ENCODE peak calls at places on chromosomes 5 and 9, in five cellular contexts. L, M, A, S and U are unnamed samples.

GRCh38 chr5:146574713-146575112 is 58.7 kb upstream of the GPR151 start:
- DNase-seq in M (no peak), S (no peak), L (no peak), A (no peak), U (no peak)

GRCh38 chr5:219492-219891 is 1.4 kb downstream of the SDHA start:
- DNase-seq in L (peak), M (no peak), A (no peak), S (peak), U (no peak)

GRCh38 chr5:7927466-7928375 is 58.8 kb downstream of the MTRR start:
- DNase-seq in M (peak), S (peak), A (peak), L (peak), U (peak)

GRCh38 chr9:90773593-90773992 is 28.0 kb upstream of the SYK start:
- DNase-seq in M (no peak), L (no peak), S (peak), A (no peak), U (no peak)

GRCh38 chr9:9557804-9558334 is 1054.9 kb downstream of the PTPRD start:
- DNase-seq in S (no peak), L (no peak), A (peak), M (no peak), U (no peak)

GRCh38 chr9:27276182-27277030 is 20.5 kb downstream of the EQTN start:
- DNase-seq in A (no peak), S (peak), L (peak), M (peak), U (no peak)

GRCh38 chr9:96158909-96159575 is 142.9 kb downstream of the HSD17B3 start:
- DNase-seq in S (no peak), M (no peak), L (no peak), A (no peak), U (no peak)

GRCh38 chr5:54868511-54869483 is 116.6 kb downstream of the ESM1 start:
- DNase-seq in M (no peak), A (no peak), S (no peak), L (no peak), U (no peak)

GRCh38 chr5:109759304-109759703 is 69.6 kb downstream of the MAN2A1 start:
- DNase-seq in L (peak), A (no peak), S (no peak), M (no peak), U (no peak)

GRCh38 chr9:89550516-89550915 is 52.6 kb upstream of the SEMA4D start:
- DNase-seq in L (no peak), A (no peak), M (no peak), S (peak), U (no peak)
- H3K18ac ChIP-seq in L (no peak), A (no peak), M (no peak), S (no peak), U (no peak)

GRCh38 chr9:87643778-87644570 is 81.9 kb upstream of the CTSL start:
- DNase-seq in L (no peak), M (no peak), A (peak), S (no peak), U (no peak)

GRCh38 chr9:87644659-87645058 is 81.3 kb upstream of the CTSL start:
- DNase-seq in S (no peak), M (no peak), L (no peak), A (no peak), U (no peak)

GRCh38 chr9:87641067-87641466 is 84.9 kb upstream of the CTSL start:
- DNase-seq in A (peak), L (no peak), M (no peak), S (no peak), U (no peak)

GRCh38 chr9:87642330-87643110 is 83.4 kb upstream of the CTSL start:
- DNase-seq in A (peak), S (no peak), L (no peak), M (no peak), U (no peak)

DNA sequence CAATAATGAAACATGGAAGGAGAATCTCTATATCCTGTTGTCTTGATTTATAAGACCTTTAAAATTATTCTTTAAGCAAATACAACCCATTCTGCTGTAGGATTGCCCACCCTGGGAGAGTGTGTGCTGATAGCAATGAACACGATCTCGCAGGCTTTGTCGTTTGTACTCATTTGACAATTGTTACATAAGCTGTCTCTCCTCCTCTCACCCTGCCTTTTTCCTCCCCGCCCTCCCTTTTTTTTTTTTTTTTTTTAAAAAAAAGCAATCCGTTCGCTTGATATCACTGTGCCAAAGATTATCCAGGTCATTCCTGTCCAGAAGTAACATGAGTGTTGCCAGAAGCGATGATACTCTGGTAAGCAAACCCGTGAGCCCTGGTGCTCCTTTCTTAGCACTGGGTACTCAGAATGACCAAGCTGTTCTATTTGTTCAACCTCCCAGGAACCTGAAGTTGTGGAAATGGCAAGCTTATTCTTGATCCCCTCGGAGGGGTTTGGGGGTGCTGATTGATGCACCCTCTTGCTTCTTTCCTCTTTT is 82.7 kb upstream of the CTSL start:
- DNase-seq in S (no peak), M (no peak), A (no peak), L (no peak), U (no peak)
- H2BK12ac ChIP-seq in S (no peak), M (no peak), A (no peak), L (no peak), U (no peak)

DNA sequence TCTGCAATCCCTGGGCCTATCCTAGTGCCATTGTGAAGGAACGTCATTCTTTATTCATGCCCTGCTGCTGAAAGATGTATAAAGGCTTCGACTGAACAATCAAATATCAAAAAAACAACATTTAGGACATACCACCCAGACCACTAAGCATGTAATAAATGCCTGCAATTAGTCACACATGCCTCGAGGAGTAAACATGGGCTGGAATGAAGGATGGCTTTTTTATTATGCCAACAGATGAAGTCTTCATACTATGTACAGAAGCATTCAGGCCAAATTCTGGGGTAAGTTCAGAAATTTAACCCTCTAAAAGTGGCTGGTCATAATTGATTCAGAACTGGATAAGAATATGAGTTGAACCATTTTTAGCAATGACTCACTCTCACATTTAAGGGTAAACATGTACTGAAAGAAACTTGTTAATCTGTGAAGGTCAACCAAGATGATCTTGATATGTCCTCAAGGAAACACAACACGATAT is 38.1 kb downstream of the FAM240B start:
- DNase-seq in L (peak), A (no peak), M (no peak), S (peak), U (no peak)
- H3K18ac ChIP-seq in L (no peak), A (no peak), M (no peak), S (no peak), U (no peak)

DNA sequence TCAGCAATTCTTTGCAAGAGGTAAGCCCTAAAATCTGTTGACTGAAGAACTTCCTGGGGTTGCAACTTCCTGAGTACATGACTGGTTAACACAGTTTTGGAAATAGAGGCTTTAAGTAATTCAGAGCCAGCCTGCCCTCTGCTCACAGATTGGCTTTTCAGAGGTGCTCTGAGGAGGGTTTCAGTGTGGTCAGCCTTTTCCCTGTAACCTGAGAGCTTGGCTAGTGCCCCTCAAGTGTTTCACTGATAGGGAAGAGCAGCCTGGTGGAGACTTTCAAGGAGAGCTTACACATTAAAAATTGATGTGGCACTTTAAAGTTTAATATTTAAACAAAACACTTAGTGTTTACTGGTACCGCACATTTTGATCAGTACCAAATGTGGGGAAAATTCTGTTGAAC is 56.7 kb upstream of the FOXB2 start:
- DNase-seq in A (no peak), L (no peak), S (no peak), M (no peak), U (no peak)
- H2BK12ac ChIP-seq in A (no peak), L (no peak), S (no peak), M (no peak), U (no peak)

GRCh38 chr5:136022965-136023364 is 5.8 kb upstream of the TGFBI start:
- DNase-seq in S (no peak), A (no peak), M (no peak), L (no peak), U (no peak)
- H3K18ac ChIP-seq in S (peak), A (no peak), M (no peak), L (peak), U (no peak)

GRCh38 chr9:32265037-32265436 is 119.4 kb upstream of the ACO1 start:
- DNase-seq in L (no peak), A (no peak), M (peak), S (no peak), U (no peak)

GRCh38 chr9:32258482-32258881 is 126.0 kb upstream of the ACO1 start:
- DNase-seq in S (no peak), M (no peak), L (no peak), A (no peak), U (no peak)

GRCh38 chr9:32255026-32255425 is 129.4 kb upstream of the ACO1 start:
- DNase-seq in A (no peak), S (peak), M (no peak), L (no peak), U (no peak)

GRCh38 chr9:32264171-32264862 is 120.1 kb upstream of the ACO1 start:
- DNase-seq in S (no peak), M (peak), A (peak), L (no peak), U (peak)

GRCh38 chr9:32260481-32260880 is 124.0 kb upstream of the ACO1 start:
- DNase-seq in M (no peak), L (no peak), S (no peak), A (no peak), U (no peak)
- H2BK12ac ChIP-seq in M (no peak), L (no peak), S (no peak), A (no peak), U (no peak)

GRCh38 chr5:166338801-166339200 is 1952.6 kb upstream of the WWC1 start:
- DNase-seq in A (no peak), S (no peak), L (no peak), M (no peak), U (no peak)

GRCh38 chr5:166341708-166342329 is 1949.6 kb upstream of the WWC1 start:
- DNase-seq in A (no peak), S (peak), M (no peak), L (no peak), U (no peak)

GRCh38 chr5:166342330-166342891 is 1949.0 kb upstream of the WWC1 start:
- DNase-seq in L (peak), M (no peak), A (no peak), S (peak), U (no peak)

DNA sequence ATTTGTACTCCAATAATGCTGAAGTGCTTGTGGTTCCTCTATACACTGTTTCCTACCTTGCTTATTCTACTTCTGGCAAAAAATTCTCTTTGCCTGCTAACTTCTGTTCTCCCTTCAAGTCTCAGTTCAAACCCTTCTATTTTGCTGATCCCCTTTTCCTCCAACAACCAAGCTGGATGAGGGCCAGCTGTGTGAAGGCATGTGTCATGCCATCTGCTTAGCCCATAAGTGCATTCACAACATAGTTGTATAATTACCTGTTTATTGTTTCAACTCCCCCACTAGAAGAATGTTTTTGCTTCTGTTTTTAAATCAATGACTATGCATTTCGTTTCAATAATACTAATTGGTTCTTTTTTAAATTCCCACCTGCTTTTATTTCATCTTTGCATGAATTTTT is 1951.4 kb upstream of the WWC1 start:
- DNase-seq in L (no peak), S (peak), A (no peak), M (no peak), U (no peak)
- H3K18ac ChIP-seq in L (no peak), S (no peak), A (no peak), M (no peak), U (no peak)

DNA sequence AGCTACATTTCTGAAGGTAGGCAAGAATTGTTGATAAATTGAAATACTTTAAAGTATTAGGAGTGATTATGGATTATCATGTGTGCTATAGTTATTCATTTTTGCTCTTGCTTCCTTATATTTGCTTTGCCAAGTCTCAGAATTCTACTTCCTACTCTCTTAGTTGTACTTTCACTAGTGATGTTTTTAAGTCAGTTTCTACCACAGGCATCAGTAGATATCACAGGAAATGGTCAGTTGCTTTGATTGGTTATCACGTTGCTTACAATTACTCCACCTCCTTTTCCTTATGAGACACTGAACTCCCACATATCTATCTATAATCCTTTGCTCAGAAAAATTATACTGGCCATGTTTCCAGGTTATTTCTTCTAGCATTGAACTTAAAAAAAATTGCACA is 472.8 kb downstream of the DMRTA1 start:
- DNase-seq in S (no peak), A (no peak), L (no peak), M (no peak), U (no peak)
- H2BK12ac ChIP-seq in S (no peak), A (no peak), L (no peak), M (no peak), U (no peak)

GRCh38 chr9:124652203-124652992 is 118.7 kb downstream of the NR6A1 start:
- DNase-seq in S (peak), A (no peak), M (no peak), L (peak), U (no peak)
- H3K18ac ChIP-seq in S (no peak), A (no peak), M (no peak), L (peak), U (no peak)